ENCODE peak calls at places on chromosomes 12 and 14, in four cellular contexts. I, Q, C and D are unnamed samples.

GRCh38 chr12:43290836-43291235 is 261.2 kb downstream of the ADAMTS20 start:
- DNase-seq in I (no peak), C (no peak), Q (no peak), D (no peak)

GRCh38 chr12:78002878-78003277 is 172.2 kb downstream of the NAV3 start:
- DNase-seq in C (no peak), Q (no peak), I (no peak), D (no peak)

GRCh38 chr12:107704056-107704455 is 18.5 kb downstream of the PWP1 start:
- DNase-seq in I (no peak), C (no peak), Q (no peak), D (no peak)

GRCh38 chr12:117481470-117481869 is 120.0 kb upstream of the NOS1 start:
- DNase-seq in C (no peak), Q (no peak), I (no peak), D (no peak)

GRCh38 chr12:109497675-109498074 is 20.2 kb downstream of the UBE3B start:
- DNase-seq in Q (no peak), I (no peak), C (no peak), D (no peak)

GRCh38 chr12:6635375-6635855 is 344 bp downstream of the LPAR5 start:
- DNase-seq in Q (no peak), C (peak), I (no peak), D (no peak)

GRCh38 chr12:49583361-49584094 is 15.6 kb upstream of the MCRS1 start:
- DNase-seq in C (no peak), Q (peak), I (no peak), D (no peak)

GRCh38 chr12:31928246-31929139 is 30.7 kb upstream of the RESF1 start:
- DNase-seq in C (no peak), Q (no peak), I (no peak), D (no peak)

GRCh38 chr14:81246561-81247270 is 26.0 kb upstream of the GTF2A1 start:
- DNase-seq in Q (no peak), I (no peak), C (no peak), D (peak)

GRCh38 chr12:54039417-54040147 is 6.7 kb downstream of the HOXC5 start:
- DNase-seq in I (no peak), Q (no peak), C (no peak), D (peak)

GRCh38 chr12:122946690-122947271 is 19.5 kb downstream of the ABCB9 start:
- DNase-seq in C (peak), Q (no peak), I (peak), D (peak)

GRCh38 chr12:22130671-22131070 is 84.7 kb downstream of the CMAS start:
- DNase-seq in C (no peak), Q (no peak), I (no peak), D (no peak)

GRCh38 chr12:546265-546919 is 86.7 kb downstream of the B4GALNT3 start:
- DNase-seq in Q (no peak), I (no peak), C (no peak), D (no peak)

GRCh38 chr14:97707603-97708002 is 910.4 kb downstream of the VRK1 start:
- DNase-seq in I (no peak), Q (no peak), C (peak), D (no peak)

GRCh38 chr12:6949063-6949594 is 2.0 kb upstream of the PTPN6 start:
- DNase-seq in I (no peak), C (no peak), Q (no peak), D (no peak)

GRCh38 chr14:94345344-94346072 is 22.4 kb upstream of the SERPINA6 start:
- DNase-seq in C (peak), I (peak), Q (no peak), D (peak)

GRCh38 chr14:32703246-32703645 is 235.4 kb upstream of the NPAS3 start:
- DNase-seq in I (no peak), C (no peak), Q (no peak), D (peak)

GRCh38 chr12:49358548-49359141 is 8.6 kb upstream of the SPATS2 start:
- DNase-seq in I (peak), Q (peak), C (peak), D (peak)

GRCh38 chr12:83265798-83266197 is 579.1 kb downstream of the TMTC2 start:
- DNase-seq in C (no peak), I (no peak), Q (no peak), D (no peak)

GRCh38 chr12:130124106-130124505 is 38.2 kb upstream of the FZD10 start:
- DNase-seq in Q (no peak), C (no peak), I (no peak), D (no peak)

GRCh38 chr12:120940799-120941198 is 36.6 kb upstream of the SPPL3 start:
- DNase-seq in C (no peak), Q (no peak), I (peak), D (no peak)

GRCh38 chr14:33839193-33840076 is 111.4 kb downstream of the EGLN3 start:
- DNase-seq in I (peak), C (peak), Q (peak), D (peak)

GRCh38 chr14:100028990-100029677 is 36.1 kb upstream of the EVL start:
- DNase-seq in C (no peak), I (peak), Q (no peak), D (no peak)

GRCh38 chr14:35341454-35342159 is 49.4 kb downstream of the PSMA6 start:
- DNase-seq in I (peak), C (peak), Q (peak), D (peak)

GRCh38 chr14:60064491-60065072 is 27.1 kb upstream of the PCNX4 start:
- DNase-seq in Q (no peak), I (peak), C (no peak), D (peak)

GRCh38 chr12:52521581-52522266 is 1.5 kb upstream of the KRT5 start:
- DNase-seq in Q (no peak), I (no peak), C (no peak), D (no peak)

GRCh38 chr12:29026419-29026818 is 122.7 kb upstream of the FAR2 start:
- DNase-seq in Q (no peak), I (no peak), C (no peak), D (no peak)

GRCh38 chr12:98154850-98155249 is 360.5 kb upstream of the TMPO start:
- DNase-seq in C (no peak), I (peak), Q (no peak), D (no peak)